ENCODE peak calls at places on chromosomes 5 and 9, in seven cellular contexts. O, T, X, P, Z, M and S are unnamed samples.

GRCh38 chr5:1068204-1068894 is 43.5 kb downstream of the SLC12A7 start:
- DNase-seq in O (no peak), T (no peak), X (no peak), P (no peak), Z (no peak), M (no peak), S (no peak)

GRCh38 chr9:72577212-72577753 is 55.9 kb downstream of the TMC1 start:
- DNase-seq in O (no peak), T (no peak), X (no peak), P (no peak), Z (no peak), M (peak; percentile 46), S (no peak)

GRCh38 chr5:128498844-128499455 is 39.1 kb downstream of the FBN2 start:
- DNase-seq in O (peak; percentile 10), T (peak; percentile 13), X (peak; percentile 33), P (no peak), Z (no peak), M (no peak), S (peak; percentile 71)

GRCh38 chr9:99726758-99727157 is 94.9 kb upstream of the NR4A3 start:
- DNase-seq in O (no peak), T (no peak), X (no peak), P (no peak), Z (no peak), M (no peak), S (no peak)

GRCh38 chr5:1799110-1799601 is 481 bp downstream of the MRPL36 start:
- DNase-seq in O (peak; percentile 24), T (peak; percentile 23), X (peak; percentile 4), P (no peak), Z (no peak), M (no peak), S (no peak)

GRCh38 chr9:93466416-93467061 is 13.2 kb upstream of the FAM120AOS start:
- DNase-seq in O (no peak), T (no peak), X (no peak), P (no peak), Z (no peak), M (no peak), S (no peak)

GRCh38 chr9:447230-448025 is 232.8 kb downstream of the DOCK8 start:
- DNase-seq in O (no peak), T (no peak), X (no peak), P (no peak), Z (no peak), M (no peak), S (no peak)

GRCh38 chr5:81269751-81270686 is 31.4 kb upstream of the ZCCHC9 start:
- DNase-seq in O (no peak), T (no peak), X (no peak), P (no peak), Z (no peak), M (no peak), S (no peak)

GRCh38 chr9:138099803-138100598 is 222.4 kb downstream of the CACNA1B start:
- DNase-seq in O (no peak), T (no peak), X (no peak), P (no peak), Z (no peak), M (no peak), S (no peak)

GRCh38 chr5:140341591-140341990 is 4.8 kb downstream of the HBEGF start:
- DNase-seq in O (no peak), T (no peak), X (no peak), P (no peak), Z (peak; percentile 8), M (no peak), S (no peak)

GRCh38 chr5:10145922-10146321 is 103.8 kb downstream of the ATPSCKMT start:
- DNase-seq in O (peak; percentile 56), T (no peak), X (peak; percentile 12), P (no peak), Z (no peak), M (no peak), S (peak; percentile 2)

GRCh38 chr9:104872959-104873850 is 54.8 kb downstream of the ABCA1 start:
- DNase-seq in O (peak; percentile 77), T (peak; percentile 13), X (peak; percentile 69), P (no peak), Z (no peak), M (peak; percentile 68), S (peak; percentile 71)

GRCh38 chr5:155189981-155190380 is 176.4 kb downstream of the KIF4B start:
- DNase-seq in O (no peak), T (no peak), X (no peak), P (no peak), Z (no peak), M (no peak), S (no peak)

GRCh38 chr5:5882706-5883105 is 460.2 kb downstream of the ICE1 start:
- DNase-seq in O (no peak), T (no peak), X (no peak), P (no peak), Z (no peak), M (no peak), S (no peak)

GRCh38 chr9:111237447-111237846 is 92.6 kb downstream of the OR2K2 start:
- DNase-seq in O (no peak), T (no peak), X (no peak), P (no peak), Z (no peak), M (no peak), S (no peak)

GRCh38 chr9:14910178-14910805 is at the start of gene FREM1:
- DNase-seq in O (no peak), T (peak; percentile 38), X (no peak), P (no peak), Z (no peak), M (no peak), S (peak; percentile 56)

GRCh38 chr5:96963267-96963666 is 27.4 kb downstream of the LNPEP start:
- DNase-seq in O (no peak), T (no peak), X (no peak), P (no peak), Z (no peak), M (no peak), S (no peak)

GRCh38 chr5:154783774-154784460 is 28.7 kb downstream of the LARP1 start:
- DNase-seq in O (no peak), T (no peak), X (no peak), P (no peak), Z (no peak), M (no peak), S (no peak)

GRCh38 chr5:14011089-14012004 is 66.9 kb upstream of the DNAH5 start:
- DNase-seq in O (peak; percentile 97), T (peak; percentile 92), X (no peak), P (peak; percentile 27), Z (peak; percentile 72), M (peak; percentile 69), S (peak; percentile 51)

GRCh38 chr9:85569988-85570387 is 171.8 kb downstream of the AGTPBP1 start:
- DNase-seq in O (no peak), T (no peak), X (no peak), P (no peak), Z (no peak), M (no peak), S (no peak)

GRCh38 chr5:171712616-171713015 is 73.0 kb upstream of the SMIM23 start:
- DNase-seq in O (no peak), T (no peak), X (no peak), P (no peak), Z (no peak), M (no peak), S (no peak)

GRCh38 chr5:127833999-127834953 is 131.1 kb downstream of the CCDC192 start:
- DNase-seq in O (no peak), T (no peak), X (no peak), P (no peak), Z (no peak), M (no peak), S (no peak)

GRCh38 chr5:73507062-73507461 is 8.8 kb downstream of the BTF3 start:
- DNase-seq in O (no peak), T (no peak), X (no peak), P (no peak), Z (no peak), M (no peak), S (no peak)

GRCh38 chr5:10715605-10716004 is 45.4 kb downstream of the DAP start:
- DNase-seq in O (no peak), T (no peak), X (no peak), P (no peak), Z (no peak), M (no peak), S (no peak)

GRCh38 chr5:17306726-17307091 is 89.3 kb downstream of the BASP1 start:
- DNase-seq in O (no peak), T (no peak), X (no peak), P (no peak), Z (no peak), M (no peak), S (no peak)

GRCh38 chr9:36064448-36065037 is 27.8 kb downstream of the RECK start:
- DNase-seq in O (no peak), T (no peak), X (no peak), P (no peak), Z (no peak), M (no peak), S (no peak)

GRCh38 chr9:95459218-95459617 is 57.6 kb downstream of the PTCH1 start:
- DNase-seq in O (no peak), T (no peak), X (no peak), P (no peak), Z (no peak), M (no peak), S (no peak)

GRCh38 chr5:151703227-151703626 is 16.5 kb upstream of the SPARC start:
- DNase-seq in O (no peak), T (no peak), X (no peak), P (no peak), Z (no peak), M (no peak), S (no peak)

GRCh38 chr5:136052692-136053335 is 24.0 kb downstream of the TGFBI start:
- DNase-seq in O (no peak), T (no peak), X (no peak), P (no peak), Z (no peak), M (no peak), S (no peak)

GRCh38 chr5:43075319-43076293 is 35.5 kb upstream of the ANXA2R start:
- DNase-seq in O (no peak), T (no peak), X (no peak), P (no peak), Z (no peak), M (no peak), S (no peak)